ENCODE peak calls at places on chromosomes 4 and X, in four cellular contexts. B, M, F and D are unnamed samples.
A peak's percentile ranks its signal among the peaks of the same experiment; 100 is the strongest.

GRCh38 chr4:105283501-105283900 is 136.8 kb downstream of the TET2 start:
- DNase-seq in B (peak; percentile 2), M (peak; percentile 52), F (no peak), D (no peak)

GRCh38 chrX:47316276-47317025 is 53.9 kb upstream of the ZNF157 start:
- DNase-seq in B (no peak), M (peak; percentile 6), F (no peak), D (peak; percentile 90)

GRCh38 chrX:140040397-140040796 is 75.1 kb upstream of the CXorf66 start:
- DNase-seq in B (peak; percentile 93), M (no peak), F (peak; percentile 67), D (no peak)

GRCh38 chrX:10656214-10656613 is 35.8 kb upstream of the MID1 start:
- DNase-seq in B (no peak), M (no peak), F (no peak), D (no peak)

GRCh38 chr4:72969957-72970356 is 99.6 kb downstream of the COX18 start:
- DNase-seq in B (no peak), M (peak; percentile 68), F (no peak), D (peak; percentile 25)

GRCh38 chr4:6586715-6587325 is 11.8 kb downstream of the MAN2B2 start:
- DNase-seq in B (no peak), M (no peak), F (no peak), D (no peak)

GRCh38 chrX:14936561-14936960 is 63.3 kb downstream of the MOSPD2 start:
- DNase-seq in B (peak; percentile 86), M (peak; percentile 70), F (peak; percentile 44), D (no peak)

GRCh38 chr4:157079441-157079840 is 3.5 kb downstream of the GLRB start:
- DNase-seq in B (peak; percentile 11), M (no peak), F (no peak), D (no peak)

GRCh38 chrX:143536176-143536575 is 18.9 kb upstream of the SPANXN3 start:
- DNase-seq in B (no peak), M (no peak), F (no peak), D (no peak)

GRCh38 chr4:82201805-82202636 is 171.8 kb downstream of the HNRNPD start:
- DNase-seq in B (peak; percentile 29), M (peak; percentile 63), F (peak; percentile 26), D (peak; percentile 91)

GRCh38 chrX:18098704-18099103 is 122.0 kb downstream of the BEND2 start:
- DNase-seq in B (no peak), M (no peak), F (no peak), D (peak; percentile 14)

GRCh38 chr4:67201334-67201733 is 344.0 kb downstream of the CENPC start:
- DNase-seq in B (no peak), M (no peak), F (no peak), D (no peak)

GRCh38 chrX:153375571-153375970 is 25.6 kb downstream of the PNMA6E start:
- DNase-seq in B (no peak), M (no peak), F (no peak), D (no peak)

GRCh38 chr4:112170451-112170993 is 25.3 kb downstream of the FAM241A start:
- DNase-seq in B (peak; percentile 83), M (peak; percentile 88), F (peak; percentile 81), D (no peak)

GRCh38 chrX:12263211-12263610 is 124.9 kb downstream of the FRMPD4 start:
- DNase-seq in B (peak; percentile 73), M (no peak), F (no peak), D (no peak)

GRCh38 chrX:44474410-44474809 is 68.2 kb downstream of the FUNDC1 start:
- DNase-seq in B (peak; percentile 57), M (peak; percentile 11), F (no peak), D (no peak)

GRCh38 chrX:132044953-132045352 is 21.9 kb downstream of the STK26 start:
- DNase-seq in B (peak; percentile 31), M (no peak), F (no peak), D (no peak)

GRCh38 chr4:120718979-120719566 is 203.5 kb downstream of the PRDM5 start:
- DNase-seq in B (peak; percentile 29), M (peak; percentile 67), F (peak; percentile 35), D (peak; percentile 65)

GRCh38 chrX:40087574-40088298 is 10.0 kb downstream of the BCOR start:
- DNase-seq in B (no peak), M (no peak), F (no peak), D (no peak)

GRCh38 chr4:72397314-72397713 is 171.7 kb downstream of the ADAMTS3 start:
- DNase-seq in B (no peak), M (peak; percentile 56), F (no peak), D (no peak)

GRCh38 chrX:110268395-110268794 is 49.5 kb downstream of the AMMECR1 start:
- DNase-seq in B (no peak), M (no peak), F (no peak), D (no peak)

GRCh38 chr4:20412072-20412471 is 160.4 kb downstream of the SLIT2 start:
- DNase-seq in B (no peak), M (no peak), F (no peak), D (no peak)

GRCh38 chrX:110992611-110993010 is 103.4 kb upstream of the PAK3 start:
- DNase-seq in B (peak; percentile 29), M (peak; percentile 23), F (peak; percentile 9), D (peak; percentile 67)

GRCh38 chr4:26792639-26793038 is 68.0 kb upstream of the STIM2 start:
- DNase-seq in B (no peak), M (no peak), F (no peak), D (no peak)

GRCh38 chrX:46376246-46376885 is 168.9 kb downstream of the ZNF674 start:
- DNase-seq in B (peak; percentile 70), M (peak; percentile 70), F (peak; percentile 68), D (peak; percentile 69)

GRCh38 chr4:126265880-126266279 is 951.1 kb downstream of the FAT4 start:
- DNase-seq in B (no peak), M (no peak), F (no peak), D (no peak)

GRCh38 chr4:8336412-8337075 is 67.0 kb downstream of the HTRA3 start:
- DNase-seq in B (peak; percentile 70), M (peak; percentile 41), F (peak; percentile 14), D (no peak)

GRCh38 chrX:150229481-150229880 is 133.6 kb upstream of the MAMLD1 start:
- DNase-seq in B (no peak), M (no peak), F (no peak), D (no peak)

GRCh38 chrX:72572248-72573157 is at the start of gene HDAC8:
- DNase-seq in B (peak; percentile 88), M (peak; percentile 90), F (peak; percentile 63), D (peak; percentile 80)

GRCh38 chr4:88457307-88458090 is 580 bp downstream of the HERC5 start:
- DNase-seq in B (peak; percentile 52), M (peak; percentile 8), F (no peak), D (peak; percentile 77)

GRCh38 chrX:109966246-109966645 is 36.7 kb upstream of the TMEM164 start:
- DNase-seq in B (peak; percentile 52), M (peak; percentile 56), F (no peak), D (no peak)

GRCh38 chr4:82601242-82602015 is 39.6 kb upstream of the TMEM150C start:
- DNase-seq in B (no peak), M (no peak), F (no peak), D (no peak)

GRCh38 chr4:150224896-150225591 is 146.8 kb downstream of the DCLK2 start:
- DNase-seq in B (peak; percentile 92), M (peak; percentile 83), F (no peak), D (peak; percentile 58)

GRCh38 chrX:55818673-55819375 is 101.3 kb downstream of the RRAGB start:
- DNase-seq in B (no peak), M (no peak), F (no peak), D (peak; percentile 17)